ENCODE peak calls at places on chromosomes 4 and X, in seven cellular contexts. A is GF-D8, L is cardiac fibroblast, E is heart left ventricle, B is astrocyte of the cerebellum, M is testis, J is upper lobe of left lung. X is an unnamed sample.

GRCh38 chr4:106316773-106317409 is 541 bp downstream of the AIMP1 start:
- DNase-seq in A (no peak), L (peak; percentile 14), E (no peak), B (no peak), M (no peak), J (no peak), X (no peak)

GRCh38 chr4:65893311-65893710 is 223.0 kb upstream of the EPHA5 start:
- DNase-seq in A (no peak), L (peak; percentile 21), E (no peak), B (no peak), M (no peak), J (no peak), X (no peak)

GRCh38 chrX:71565634-71566033 is 12.6 kb upstream of the GCNA start:
- DNase-seq in A (no peak), L (peak; percentile 17), E (no peak), B (no peak), M (no peak), J (no peak), X (no peak)

GRCh38 chr4:101205878-101206277 is 141.4 kb downstream of the PPP3CA start:
- DNase-seq in A (peak; percentile 83), L (peak; percentile 37), E (no peak), B (no peak), M (no peak), J (no peak), X (no peak)

GRCh38 chrX:128816919-128817318 is 706.4 kb downstream of the SMARCA1 start:
- DNase-seq in A (no peak), L (no peak), E (no peak), B (no peak), M (no peak), J (no peak), X (no peak)

GRCh38 chr4:31220921-31221320 is 500.8 kb downstream of the PCDH7 start:
- DNase-seq in A (no peak), L (no peak), E (no peak), B (no peak), M (no peak), J (no peak), X (no peak)

GRCh38 chrX:118755633-118756032 is 28.2 kb downstream of the IL13RA1 start:
- DNase-seq in A (no peak), L (no peak), E (no peak), B (no peak), M (no peak), J (no peak), X (no peak)

GRCh38 chrX:23373129-23373804 is 38.6 kb downstream of the PTCHD1 start:
- DNase-seq in A (no peak), L (peak; percentile 48), E (no peak), B (peak; percentile 64), M (no peak), J (no peak), X (no peak)

GRCh38 chr4:156516698-156517097 is 454.9 kb downstream of the PDGFC start:
- DNase-seq in A (no peak), L (no peak), E (no peak), B (no peak), M (no peak), J (no peak), X (no peak)

GRCh38 chr4:6179362-6179761 is 21.0 kb downstream of the JAKMIP1 start:
- DNase-seq in A (no peak), L (no peak), E (no peak), B (no peak), M (no peak), J (no peak), X (no peak)

GRCh38 chrX:153766098-153766817 is 2.2 kb downstream of the PLXNB3 start:
- DNase-seq in A (no peak), L (peak; percentile 70), E (no peak), B (peak; percentile 27), M (no peak), J (peak; percentile 41), X (no peak)

GRCh38 chrX:7158468-7158990 is 10.6 kb upstream of the PUDP start:
- DNase-seq in A (no peak), L (no peak), E (no peak), B (peak; percentile 42), M (no peak), J (no peak), X (no peak)

GRCh38 chr4:173913496-173913895 is 370.0 kb downstream of the FBXO8 start:
- DNase-seq in A (no peak), L (no peak), E (no peak), B (no peak), M (no peak), J (no peak), X (no peak)

GRCh38 chr4:119692001-119692400 is 63.4 kb upstream of the PDE5A start:
- DNase-seq in A (no peak), L (no peak), E (no peak), B (peak; percentile 8), M (no peak), J (no peak), X (no peak)

GRCh38 chr4:139942284-139942683 is 211.7 kb downstream of the MAML3 start:
- DNase-seq in A (no peak), L (no peak), E (no peak), B (no peak), M (no peak), J (no peak), X (no peak)

GRCh38 chrX:20968996-20969395 is 405.2 kb upstream of the CNKSR2 start:
- DNase-seq in A (no peak), L (peak; percentile 34), E (no peak), B (no peak), M (no peak), J (no peak), X (no peak)

GRCh38 chr4:23171971-23172370 is 479.2 kb downstream of the GBA3 start:
- DNase-seq in A (no peak), L (no peak), E (no peak), B (no peak), M (no peak), J (no peak), X (no peak)

GRCh38 chrX:46617906-46618305 is 44.3 kb downstream of the CHST7 start:
- DNase-seq in A (no peak), L (no peak), E (no peak), B (no peak), M (no peak), J (no peak), X (no peak)

GRCh38 chr4:99330648-99331047 is 9.4 kb upstream of the ADH1B start:
- DNase-seq in A (no peak), L (no peak), E (no peak), B (no peak), M (no peak), J (no peak), X (no peak)